ENCODE peak calls at places on chromosome 21, in five cellular contexts. H, B, J, C and N are unnamed samples. For H3K36me3, the result is how much of the 10 kb centered on the place peaks cover.

GRCh38 chr21:22374218-22374969 is 1376.2 kb downstream of the NCAM2 start:
- DNase-seq in C (no peak), H (no peak), J (no peak), B (no peak), N (no peak)

GRCh38 chr21:41868062-41868710 is 11.0 kb downstream of the PRDM15 start:
- DNase-seq in J (no peak), B (no peak), C (no peak), H (no peak), N (peak)

GRCh38 chr21:18951291-18952038 is 547.9 kb upstream of the TMPRSS15 start:
- DNase-seq in J (no peak), B (no peak), H (no peak), C (peak), N (peak)

GRCh38 chr21:27581168-27581567 is 614.3 kb upstream of the ADAMTS5 start:
- DNase-seq in H (no peak), J (no peak), C (peak), B (no peak), N (no peak)

GRCh38 chr21:41847066-41847804 is 31.9 kb downstream of the PRDM15 start:
- DNase-seq in J (no peak), C (no peak), H (no peak), B (peak), N (no peak)

GRCh38 chr21:25496825-25497482 is 110.3 kb downstream of the MRPL39 start:
- DNase-seq in C (no peak), B (no peak), H (no peak), J (no peak), N (no peak)

GRCh38 chr21:23977971-23978370 is 1629.3 kb downstream of the MRPL39 start:
- DNase-seq in B (no peak), C (no peak), J (no peak), H (no peak), N (no peak)

GRCh38 chr21:17690078-17690494 is 77.4 kb upstream of the BTG3 start:
- DNase-seq in H (no peak), B (no peak), J (no peak), C (peak), N (no peak)

GRCh38 chr21:42499430-42500106 is 3.5 kb upstream of the RSPH1 start:
- DNase-seq in H (no peak), C (no peak), J (no peak), B (no peak), N (no peak)

GRCh38 chr21:17726047-17726446 is 93.1 kb downstream of the C21orf91 start:
- DNase-seq in C (peak), J (no peak), B (no peak), H (no peak), N (no peak)

GRCh38 chr21:17454315-17455027 is 58.4 kb upstream of the CXADR start:
- DNase-seq in H (no peak), B (peak), C (peak), J (peak), N (peak)

GRCh38 chr21:46412521-46413364 is 45.9 kb upstream of the DIP2A start:
- DNase-seq in J (no peak), H (no peak), C (no peak), B (no peak), N (no peak)

GRCh38 chr21:46413365-46413696 is 45.4 kb upstream of the DIP2A start:
- DNase-seq in B (no peak), H (no peak), C (no peak), J (no peak), N (no peak)

GRCh38 chr21:46414965-46415275 is 43.8 kb upstream of the DIP2A start:
- DNase-seq in C (no peak), J (no peak), H (no peak), B (no peak), N (no peak)

GRCh38 chr21:46418265-46418946 is 40.3 kb upstream of the DIP2A start:
- DNase-seq in C (no peak), B (no peak), J (no peak), H (no peak), N (no peak)

DNA sequence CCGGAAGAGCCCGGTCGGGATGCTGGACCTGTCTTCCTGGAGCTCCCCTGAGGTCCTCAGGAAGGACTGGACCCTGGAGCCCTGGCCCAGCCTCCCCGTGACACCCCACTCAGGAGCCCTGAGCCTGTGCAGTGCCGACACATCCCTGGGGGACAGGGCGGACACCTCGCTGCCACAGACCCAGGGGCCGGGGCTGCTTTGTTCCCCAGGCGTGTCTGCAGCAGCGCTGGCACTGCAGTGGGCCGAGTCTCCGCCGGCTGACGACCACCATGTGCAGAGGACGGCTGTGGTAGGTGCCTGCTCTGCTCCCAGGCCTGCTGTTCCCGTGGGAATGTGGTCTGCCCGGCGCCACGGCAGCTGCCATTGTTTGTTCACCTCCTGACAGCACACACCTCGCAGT is 42.1 kb upstream of the DIP2A start:
- DNase-seq in B (no peak), J (no peak), C (no peak), H (no peak), N (no peak)
- H3K36me3 ChIP-seq in B (under half), J (under half), C (under half), H (under half), N (under half)

GRCh38 chr21:34885125-34885524 is 164.0 kb downstream of the RUNX1 start:
- DNase-seq in C (peak), B (no peak), H (no peak), J (no peak), N (no peak)
- H3K36me3 ChIP-seq in C (half or more), B (under half), H (under half), J (under half), N (under half)

GRCh38 chr21:29052224-29052623 is 21.2 kb downstream of the CCT8 start:
- DNase-seq in B (no peak), C (no peak), J (no peak), H (no peak), N (no peak)
- H3K36me3 ChIP-seq in B (half or more), C (half or more), J (under half), H (half or more), N (under half)

GRCh38 chr21:43792406-43792805 is 3.0 kb downstream of the RRP1 start:
- DNase-seq in C (no peak), B (no peak), H (no peak), J (no peak), N (no peak)
- H3K36me3 ChIP-seq in C (half or more), B (under half), H (under half), J (under half), N (under half)

GRCh38 chr21:36369064-36369685 is 16.0 kb upstream of the CHAF1B start:
- DNase-seq in B (no peak), H (no peak), C (no peak), J (no peak), N (no peak)
- H3K36me3 ChIP-seq in B (half or more), H (half or more), C (half or more), J (under half), N (under half)

GRCh38 chr21:33256019-33256418 is 10.1 kb upstream of the IL10RB start:
- DNase-seq in C (peak), B (no peak), J (no peak), H (no peak), N (no peak)

GRCh38 chr21:33257404-33257803 is 8.8 kb upstream of the IL10RB start:
- DNase-seq in B (no peak), H (no peak), C (no peak), J (no peak), N (no peak)

GRCh38 chr21:33255404-33255803 is 10.8 kb upstream of the IL10RB start:
- DNase-seq in C (no peak), J (no peak), H (no peak), B (no peak), N (peak)

GRCh38 chr21:33251119-33251518 is 15.0 kb upstream of the IL10RB start:
- DNase-seq in H (no peak), B (no peak), J (no peak), C (no peak), N (no peak)

GRCh38 chr21:33254766-33255165 is 11.4 kb upstream of the IL10RB start:
- DNase-seq in H (no peak), B (no peak), C (no peak), J (no peak), N (peak)
- H3K36me3 ChIP-seq in H (under half), B (under half), C (under half), J (under half), N (under half)